ENCODE peak calls at places on chromosomes 16 and 17, in nine cellular contexts. F, O, U, S, M, L, N, K and Y are unnamed samples.

GRCh38 chr17:1399366-1399678 is 700 bp downstream of the YWHAE start:
- DNase-seq in N (no peak), M (peak; percentile 72), F (no peak), O (no peak), K (peak; percentile 88), L (no peak), S (no peak), U (no peak), Y (no peak)

GRCh38 chr17:34756670-34757021 is 177.3 kb downstream of the TMEM132E start:
- DNase-seq in M (no peak), S (no peak), F (no peak), L (no peak), N (no peak), U (peak; percentile 63), K (no peak), O (no peak), Y (no peak)

GRCh38 chr17:47850692-47851573 is at the start of gene SP6:
- DNase-seq in L (peak; percentile 91), U (peak; percentile 34), N (peak; percentile 46), S (peak; percentile 80), K (peak; percentile 92), O (peak; percentile 59), F (peak; percentile 76), M (peak; percentile 92), Y (peak; percentile 49)

GRCh38 chr17:49508061-49508865 is 13.2 kb downstream of the NGFR start:
- DNase-seq in U (no peak), L (peak; percentile 72), K (peak; percentile 60), S (peak; percentile 52), N (peak; percentile 19), F (no peak), M (no peak), O (peak; percentile 98), Y (no peak)

GRCh38 chr17:65055708-65056638 is 567 bp downstream of the GNA13 start:
- DNase-seq in N (peak; percentile 45), F (peak; percentile 40), O (no peak), S (peak; percentile 16), M (peak; percentile 83), K (peak; percentile 91), U (peak; percentile 64), L (peak; percentile 43), Y (peak; percentile 52)

GRCh38 chr17:33523577-33523981 is 230.5 kb upstream of the ASIC2 start:
- DNase-seq in S (no peak), K (no peak), U (peak; percentile 6), N (peak; percentile 61), L (no peak), M (peak; percentile 49), O (peak; percentile 17), F (no peak), Y (no peak)

GRCh38 chr17:40307691-40308289 is 1.2 kb upstream of the RARA start:
- DNase-seq in M (peak; percentile 50), F (no peak), O (no peak), S (no peak), U (peak; percentile 42), N (no peak), K (no peak), L (no peak), Y (no peak)

GRCh38 chr16:85227262-85227923 is 115.1 kb upstream of the CIBAR2 start:
- DNase-seq in U (peak; percentile 90), L (no peak), F (no peak), M (no peak), S (no peak), O (no peak), N (no peak), K (no peak), Y (no peak)

GRCh38 chr17:40019140-40019991 is 4.1 kb downstream of the CSF3 start:
- DNase-seq in M (no peak), K (peak; percentile 78), U (no peak), N (peak; percentile 96), O (no peak), L (no peak), F (no peak), S (no peak), Y (no peak)

GRCh38 chr16:58123896-58124600 is 5.1 kb downstream of the CFAP20 start:
- DNase-seq in F (no peak), S (no peak), M (no peak), L (no peak), U (no peak), O (no peak), K (no peak), N (no peak), Y (no peak)

GRCh38 chr16:56898847-56899246 is 33.1 kb upstream of the HERPUD1 start:
- DNase-seq in M (no peak), F (no peak), K (no peak), N (no peak), S (no peak), O (no peak), L (no peak), U (no peak), Y (no peak)

GRCh38 chr16:81491522-81492188 is 47.0 kb downstream of the CMIP start:
- DNase-seq in N (peak; percentile 49), S (no peak), K (no peak), F (no peak), U (no peak), O (no peak), M (no peak), L (no peak), Y (no peak)

GRCh38 chr17:77096570-77097214 is 44.1 kb upstream of the SEC14L1 start:
- DNase-seq in L (no peak), U (peak; percentile 48), M (no peak), N (peak; percentile 72), S (peak; percentile 28), K (no peak), O (no peak), F (no peak), Y (no peak)

GRCh38 chr17:78341559-78342437 is 18.1 kb downstream of the SOCS3 start:
- DNase-seq in F (peak; percentile 66), S (no peak), L (peak; percentile 90), U (no peak), O (no peak), M (peak; percentile 80), N (peak; percentile 75), K (peak; percentile 96), Y (no peak)

GRCh38 chr16:46883353-46883689 is 841 bp upstream of the GPT2 start:
- DNase-seq in N (no peak), O (no peak), K (no peak), M (no peak), S (no peak), L (peak; percentile 21), U (no peak), F (no peak), Y (no peak)

GRCh38 chr16:65012357-65012756 is 109.5 kb downstream of the CDH11 start:
- DNase-seq in K (no peak), M (no peak), L (no peak), F (no peak), O (no peak), N (peak; percentile 86), S (no peak), U (no peak), Y (no peak)

GRCh38 chr17:5545051-5545987 is 39.0 kb downstream of the NLRP1 start:
- DNase-seq in S (no peak), F (no peak), U (no peak), M (no peak), K (no peak), N (peak; percentile 35), L (no peak), O (no peak), Y (no peak)

GRCh38 chr17:35467824-35468223 is 19.3 kb upstream of the SLFN13 start:
- DNase-seq in M (no peak), U (no peak), O (no peak), S (no peak), K (no peak), N (no peak), F (no peak), L (no peak), Y (peak; percentile 27)

GRCh38 chr17:77504652-77505459 is 364.1 kb downstream of the SEC14L1 start:
- DNase-seq in S (no peak), U (no peak), L (no peak), O (no peak), M (peak; percentile 39), N (no peak), F (no peak), K (peak; percentile 52), Y (no peak)

GRCh38 chr16:85428899-85429775 is 184.0 kb upstream of the GSE1 start:
- DNase-seq in S (no peak), F (peak; percentile 8), U (no peak), N (no peak), O (no peak), K (peak; percentile 64), M (peak; percentile 39), L (no peak), Y (no peak)

GRCh38 chr17:81401727-81402529 is 6.7 kb downstream of the BAHCC1 start:
- DNase-seq in M (peak; percentile 66), N (peak; percentile 70), F (no peak), S (no peak), O (no peak), L (peak; percentile 69), K (peak; percentile 77), U (peak; percentile 91), Y (no peak)
- TF ChIP-seq CTCF in M (peak; percentile 32), N (peak; percentile 46), F (peak; percentile 38), S (no peak), O (peak; percentile 56), L (peak; percentile 55), K (peak; percentile 9), U (peak; percentile 73), Y (no peak)

DNA sequence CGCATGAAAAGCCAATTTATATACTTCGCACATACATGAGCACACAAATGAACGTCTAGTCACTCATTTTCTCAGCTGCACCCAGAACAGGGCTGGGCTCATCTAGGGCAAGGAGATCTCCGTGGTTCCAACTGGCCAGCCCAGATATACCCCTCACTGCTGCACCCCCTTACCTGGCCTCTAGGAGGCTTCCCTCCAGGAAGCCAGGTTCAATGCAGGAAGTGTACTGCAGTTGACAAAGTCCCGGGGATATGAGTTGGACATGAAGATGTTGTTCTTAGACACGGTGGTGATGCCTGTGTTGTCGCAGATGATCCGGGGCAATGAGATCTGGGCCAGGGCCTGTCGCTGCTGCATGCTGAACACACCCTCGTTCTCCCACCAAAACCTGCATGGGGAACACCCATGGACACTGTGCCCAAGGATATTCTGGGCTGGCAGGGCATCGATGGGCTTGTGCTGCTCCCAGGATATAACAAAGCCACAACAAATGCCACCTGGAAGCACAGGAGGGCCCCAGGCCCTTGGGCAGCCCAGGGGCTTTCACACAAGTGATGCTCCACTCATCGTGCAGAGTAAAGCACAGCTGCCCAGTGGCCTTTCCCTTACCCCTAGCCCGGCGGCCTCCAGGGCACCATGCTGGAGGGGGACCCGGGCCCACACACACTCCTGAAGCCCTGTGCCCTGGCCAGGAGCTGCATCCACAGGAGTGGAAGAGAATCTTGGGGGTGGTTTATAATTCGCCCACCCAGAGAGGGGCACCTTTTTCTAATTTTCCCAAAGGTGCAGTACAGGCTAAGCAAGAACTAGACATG is 10.1 kb downstream of the MPO start:
- DNase-seq in F (no peak), M (no peak), L (no peak), O (no peak), U (peak; percentile 58), K (no peak), N (no peak), S (peak; percentile 43), Y (no peak)
- TF ChIP-seq CTCF in F (peak; percentile 45), M (peak; percentile 8), L (peak; percentile 32), O (peak; percentile 53), U (peak; percentile 36), K (no peak), N (no peak), S (no peak), Y (no peak)

GRCh38 chr16:48834576-48834975 is 224.6 kb upstream of the N4BP1 start:
- DNase-seq in N (peak; percentile 0), L (peak; percentile 61), S (no peak), F (no peak), M (no peak), K (no peak), U (no peak), O (no peak), Y (no peak)
- TF ChIP-seq CTCF in N (no peak), L (peak; percentile 49), S (no peak), F (no peak), M (no peak), K (no peak), U (no peak), O (peak; percentile 18), Y (no peak)

GRCh38 chr17:56891751-56892150 is 22.1 kb downstream of the TRIM25 start:
- DNase-seq in M (peak; percentile 66), S (no peak), O (no peak), L (peak; percentile 22), U (peak; percentile 33), K (peak; percentile 90), F (no peak), N (no peak), Y (peak; percentile 52)
- TF ChIP-seq CTCF in M (peak; percentile 38), S (peak; percentile 22), O (peak; percentile 43), L (peak; percentile 50), U (peak; percentile 31), K (peak; percentile 58), F (peak; percentile 35), N (peak; percentile 44), Y (peak; percentile 65)